ENCODE peak calls at places on chromosome 1, in eight cellular contexts. J is Kasumi-1; I is stimulated activated CD4-positive, alpha-beta T cell treated with anti-CD3 and anti-CD28 coated beads, Interleukin-2, amount 100 ng/mL, for 24 hours; L is left colon; K is M059J; R is occipital lobe; S is lower leg skin; Z is fibroblast of lung. A is an unnamed sample.

GRCh38 chr1:154716012-154716411 is 108.0 kb upstream of the ADAR start:
- DNase-seq in J (no peak), K (no peak), R (no peak), L (no peak), I (no peak), S (no peak), Z (no peak), A (peak; percentile 28)

GRCh38 chr1:3018051-3018471 is 3.2 kb upstream of the ACTRT2 start:
- DNase-seq in J (no peak), S (peak; percentile 76), Z (no peak), I (no peak), L (no peak), K (no peak), R (no peak), A (no peak)

GRCh38 chr1:2257245-2257627 is 29.1 kb downstream of the SKI start:
- DNase-seq in I (no peak), R (peak; percentile 80), S (no peak), L (no peak), J (no peak), Z (no peak), K (no peak), A (no peak)

GRCh38 chr1:153598309-153599172 is 14.4 kb downstream of the S100A16 start:
- DNase-seq in S (no peak), R (no peak), I (no peak), K (peak; percentile 77), J (peak; percentile 99), Z (peak; percentile 58), L (no peak), A (peak; percentile 85)

GRCh38 chr1:23593042-23593521 is 33.8 kb upstream of the ID3 start:
- DNase-seq in J (no peak), I (no peak), R (no peak), S (no peak), Z (no peak), K (no peak), L (no peak), A (no peak)

GRCh38 chr1:65423884-65424655 is 3.6 kb downstream of the LEPR start:
- DNase-seq in K (peak; percentile 92), S (no peak), J (no peak), I (no peak), L (no peak), R (no peak), Z (peak; percentile 83), A (peak; percentile 94)

GRCh38 chr1:2380816-2381591 is 10.3 kb downstream of the MORN1 start:
- DNase-seq in J (no peak), K (no peak), I (no peak), Z (no peak), R (no peak), L (peak; percentile 6), S (peak; percentile 80), A (no peak)

GRCh38 chr1:8078176-8078671 is 52.1 kb upstream of the ERRFI1 start:
- DNase-seq in Z (peak; percentile 71), J (no peak), R (no peak), K (peak; percentile 95), I (no peak), S (no peak), L (no peak), A (peak; percentile 94)

GRCh38 chr1:79716481-79716880 is 710.0 kb upstream of the ADGRL4 start:
- DNase-seq in Z (peak; percentile 26), S (no peak), K (peak; percentile 11), R (peak; percentile 2), L (no peak), J (no peak), I (no peak), A (peak; percentile 71)

GRCh38 chr1:7229186-7229585 is 443.9 kb downstream of the CAMTA1 start:
- DNase-seq in R (no peak), J (no peak), S (no peak), L (no peak), Z (no peak), I (no peak), K (no peak), A (no peak)

GRCh38 chr1:46372440-46372839 is 21.7 kb upstream of the FAAH start:
- DNase-seq in S (no peak), L (no peak), Z (no peak), R (no peak), I (no peak), J (no peak), K (no peak), A (no peak)

GRCh38 chr1:63662846-63663245 is 69.6 kb downstream of the PGM1 start:
- DNase-seq in K (peak; percentile 97), S (no peak), R (no peak), J (no peak), I (no peak), L (no peak), Z (peak; percentile 20), A (peak; percentile 70)

GRCh38 chr1:18373882-18374493 is 106.7 kb upstream of the KLHDC7A start:
- DNase-seq in J (no peak), Z (no peak), L (peak; percentile 20), R (no peak), S (no peak), K (no peak), I (peak; percentile 15), A (no peak)

GRCh38 chr1:235821361-235821981 is 45.2 kb downstream of the LYST start:
- DNase-seq in J (no peak), Z (peak; percentile 65), L (no peak), S (no peak), K (peak; percentile 78), I (no peak), R (no peak), A (peak; percentile 58)

GRCh38 chr1:11376981-11377583 is 101.9 kb upstream of the DISP3 start:
- DNase-seq in K (no peak), R (no peak), L (no peak), I (no peak), S (no peak), J (no peak), Z (no peak), A (no peak)

GRCh38 chr1:159171254-159171687 is at the start of gene CADM3:
- DNase-seq in J (no peak), I (no peak), Z (no peak), R (peak; percentile 49), L (peak; percentile 5), K (no peak), S (no peak), A (no peak)

A was measured in fibroblast of mammary gland.